ENCODE peak calls at places on chromosomes 13 and 19, in eight cellular contexts. L, A, M, T, I, B, V and E are unnamed samples. For H3K4me1, the result is how much of the 10 kb centered on the place peaks cover.

GRCh38 chr13:79485014-79485441 is 4.1 kb downstream of the NDFIP2 start:
- DNase-seq in L (peak), A (peak), M (peak), T (no peak), I (no peak), B (no peak), V (no peak), E (peak)

GRCh38 chr19:58544591-58545285 is 874 bp downstream of the TRIM28 start:
- DNase-seq in L (no peak), A (peak), M (peak), T (no peak), I (no peak), B (no peak), V (peak), E (peak)

GRCh38 chr19:54271106-54271505 is 9.8 kb downstream of the LILRB2 start:
- DNase-seq in L (peak), A (no peak), M (no peak), T (no peak), I (peak), B (no peak), V (no peak), E (no peak)

GRCh38 chr13:78430811-78431210 is 172.5 kb downstream of the POU4F1 start:
- DNase-seq in L (no peak), A (no peak), M (no peak), T (no peak), I (no peak), B (no peak), V (no peak), E (no peak)

GRCh38 chr19:2015611-2015950 is at the start of gene BTBD2:
- DNase-seq in L (peak), A (peak), M (no peak), T (peak), I (no peak), B (peak), V (peak), E (peak)

GRCh38 chr13:78420814-78421213 is 182.5 kb downstream of the POU4F1 start:
- DNase-seq in L (no peak), A (no peak), M (peak), T (no peak), I (no peak), B (no peak), V (peak), E (no peak)

GRCh38 chr19:793775-794174 is 3.5 kb upstream of the PTBP1 start:
- DNase-seq in L (peak), A (no peak), M (no peak), T (no peak), I (no peak), B (no peak), V (no peak), E (no peak)

GRCh38 chr19:56660381-56661105 is 11.0 kb downstream of the ZNF835 start:
- DNase-seq in L (no peak), A (no peak), M (no peak), T (no peak), I (peak), B (no peak), V (peak), E (no peak)

GRCh38 chr13:48263196-48263595 is 30.2 kb downstream of the ITM2B start:
- DNase-seq in L (no peak), A (no peak), M (no peak), T (no peak), I (no peak), B (no peak), V (no peak), E (no peak)

GRCh38 chr13:101916108-101916757 is 463.8 kb downstream of the ITGBL1 start:
- DNase-seq in L (no peak), A (no peak), M (peak), T (no peak), I (peak), B (no peak), V (peak), E (no peak)

GRCh38 chr13:114108141-114108761 is 24.2 kb downstream of the RASA3 start:
- DNase-seq in L (no peak), A (no peak), M (peak), T (no peak), I (no peak), B (peak), V (no peak), E (no peak)

GRCh38 chr13:36217456-36217855 is 3.1 kb upstream of the SOHLH2 start:
- DNase-seq in L (no peak), A (no peak), M (no peak), T (no peak), I (no peak), B (no peak), V (no peak), E (no peak)

GRCh38 chr19:46383171-46383815 is 30.1 kb downstream of the CCDC8 start:
- DNase-seq in L (no peak), A (no peak), M (peak), T (no peak), I (peak), B (no peak), V (no peak), E (no peak)

GRCh38 chr13:110272227-110272626 is 34.7 kb downstream of the COL4A1 start:
- DNase-seq in L (no peak), A (no peak), M (no peak), T (no peak), I (no peak), B (no peak), V (no peak), E (peak)

GRCh38 chr13:106986033-106986484 is 418.1 kb upstream of the ARGLU1 start:
- DNase-seq in L (no peak), A (peak), M (peak), T (no peak), I (no peak), B (no peak), V (no peak), E (no peak)

GRCh38 chr19:4524808-4525562 is 6.7 kb upstream of the PLIN4 start:
- DNase-seq in L (no peak), A (no peak), M (peak), T (peak), I (peak), B (no peak), V (peak), E (peak)

GRCh38 chr19:18736415-18737336 is 53.2 kb downstream of the CRTC1 start:
- DNase-seq in L (peak), A (no peak), M (no peak), T (no peak), I (no peak), B (no peak), V (no peak), E (peak)

GRCh38 chr13:21895769-21896168 is 224.9 kb downstream of the FGF9 start:
- DNase-seq in L (no peak), A (no peak), M (no peak), T (no peak), I (no peak), B (no peak), V (no peak), E (peak)

GRCh38 chr19:14002571-14003278 is 3.4 kb downstream of the RFX1 start:
- DNase-seq in L (no peak), A (no peak), M (no peak), T (peak), I (peak), B (no peak), V (no peak), E (no peak)

GRCh38 chr19:12095111-12095790 is 30.7 kb downstream of the ZNF844 start:
- DNase-seq in L (no peak), A (peak), M (no peak), T (no peak), I (no peak), B (no peak), V (no peak), E (no peak)

GRCh38 chr19:16400911-16401675 is 70.7 kb downstream of the EPS15L1 start:
- DNase-seq in L (no peak), A (peak), M (no peak), T (no peak), I (no peak), B (peak), V (no peak), E (no peak)

GRCh38 chr19:51246153-51246552 is 4.7 kb upstream of the SIGLECL1 start:
- DNase-seq in L (no peak), A (peak), M (no peak), T (no peak), I (no peak), B (no peak), V (no peak), E (no peak)

GRCh38 chr13:80214050-80214449 is 126.9 kb downstream of the SPRY2 start:
- DNase-seq in L (no peak), A (no peak), M (no peak), T (no peak), I (no peak), B (no peak), V (no peak), E (no peak)

GRCh38 chr13:24307211-24308067 is 1.9 kb upstream of the C1QTNF9 start:
- DNase-seq in L (no peak), A (no peak), M (no peak), T (no peak), I (peak), B (no peak), V (peak), E (no peak)

GRCh38 chr13:75507027-75508001 is 25.3 kb upstream of the TBC1D4 start:
- DNase-seq in L (no peak), A (no peak), M (no peak), T (no peak), I (peak), B (no peak), V (no peak), E (no peak)
- H3K4me1 ChIP-seq in L (under half), A (under half), M (under half), T (under half), I (under half), B (under half), V (under half), E (under half)

GRCh38 chr19:31892060-31892459 is 453.4 kb upstream of the ZNF507 start:
- DNase-seq in L (no peak), A (no peak), M (no peak), T (no peak), I (no peak), B (no peak), V (no peak), E (no peak)
- H3K27ac ChIP-seq in L (no peak), A (no peak), M (no peak), T (no peak), I (no peak), B (no peak), V (no peak), E (no peak)

GRCh38 chr13:42685762-42686560 is 95.4 kb upstream of the FAM216B start:
- DNase-seq in L (no peak), A (no peak), M (no peak), T (no peak), I (no peak), B (no peak), V (no peak), E (no peak)
- H3K4me1 ChIP-seq in L (under half), A (under half), M (under half), T (under half), I (under half), B (under half), V (under half), E (under half)

GRCh38 chr19:49441960-49442350 is 628 bp upstream of the SLC17A7 start:
- DNase-seq in L (no peak), A (no peak), M (no peak), T (no peak), I (no peak), B (no peak), V (no peak), E (no peak)

GRCh38 chr19:49443366-49444099 is 2.2 kb upstream of the SLC17A7 start:
- DNase-seq in L (peak), A (peak), M (peak), T (peak), I (peak), B (peak), V (peak), E (peak)

GRCh38 chr19:49441210-49441959 is at the start of gene SLC17A7:
- DNase-seq in L (no peak), A (no peak), M (no peak), T (no peak), I (peak), B (peak), V (peak), E (peak)

GRCh38 chr19:49442354-49442753 is 1.0 kb upstream of the SLC17A7 start:
- DNase-seq in L (no peak), A (no peak), M (no peak), T (no peak), I (no peak), B (peak), V (peak), E (no peak)

DNA sequence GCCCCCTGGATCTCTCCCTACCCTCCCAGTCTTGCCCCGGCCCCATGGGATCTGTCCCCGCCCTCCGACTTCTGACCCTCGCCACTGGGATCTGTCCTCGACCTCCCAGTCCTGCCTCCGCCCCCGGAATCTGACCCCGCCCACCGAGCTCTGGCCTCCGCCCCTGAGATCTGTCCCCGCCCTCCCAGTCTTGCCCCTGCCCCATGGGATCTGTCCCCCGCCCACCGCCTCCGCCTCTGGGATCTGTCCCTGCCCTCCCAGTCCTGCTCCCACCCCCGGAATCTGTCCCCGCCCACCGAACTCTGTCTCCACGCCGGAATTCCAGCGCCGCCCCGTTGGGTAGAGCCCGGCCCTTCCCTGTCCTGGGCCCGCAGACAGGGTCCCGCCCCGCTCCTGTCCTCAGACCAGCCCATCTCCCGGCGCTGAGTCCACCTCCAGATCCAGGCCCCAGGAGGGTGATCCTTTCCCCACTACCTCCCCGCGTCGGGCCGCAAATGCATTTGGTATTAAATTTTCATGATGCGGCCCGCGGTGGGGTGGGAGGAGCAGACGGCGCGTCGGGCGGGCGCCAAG is 1.6 kb upstream of the SLC17A7 start:
- DNase-seq in L (peak), A (peak), M (peak), T (no peak), I (peak), B (peak), V (peak), E (peak)
- H3K27ac ChIP-seq in L (peak), A (no peak), M (peak), T (peak), I (peak), B (peak), V (peak), E (peak)

GRCh38 chr19:39967561-39967960 is 3.4 kb upstream of the PSMC4 start:
- DNase-seq in L (no peak), A (no peak), M (no peak), T (no peak), I (no peak), B (no peak), V (no peak), E (peak)
- H3K4me1 ChIP-seq in L (under half), A (under half), M (under half), T (under half), I (under half), B (under half), V (under half), E (under half)